ENCODE peak calls at places on chromosomes 4 and X, in four cellular contexts. U, A, S and R are unnamed samples.

GRCh38 chr4:8055206-8055605 is 103.4 kb downstream of the ABLIM2 start:
- DNase-seq in U (no peak), S (no peak), A (no peak), R (no peak)

GRCh38 chr4:6561173-6561516 is 13.8 kb upstream of the MAN2B2 start:
- DNase-seq in U (no peak), S (no peak), A (no peak), R (no peak)

GRCh38 chrX:2385224-2385623 is 115.6 kb downstream of the DHRSX start:
- DNase-seq in U (no peak), S (no peak), A (no peak), R (no peak)

GRCh38 chr4:61753739-61754138 is 553.6 kb downstream of the ADGRL3 start:
- DNase-seq in A (no peak), S (no peak), U (no peak), R (no peak)

GRCh38 chr4:54296548-54297203 is 67.6 kb downstream of the PDGFRA start:
- DNase-seq in S (no peak), A (no peak), U (no peak), R (no peak)

GRCh38 chr4:151991884-151992166 is 231.0 kb upstream of the GATB start:
- DNase-seq in U (no peak), S (no peak), A (no peak), R (no peak)

GRCh38 chrX:40318796-40319195 is 221.0 kb upstream of the BCOR start:
- DNase-seq in U (no peak), S (no peak), A (no peak), R (peak)

GRCh38 chr4:180950377-180950776 is 1292.8 kb upstream of the TENM3 start:
- DNase-seq in A (no peak), S (no peak), U (no peak), R (no peak)

GRCh38 chr4:24235609-24236008 is 345.8 kb upstream of the PPARGC1A start:
- DNase-seq in U (no peak), S (no peak), A (no peak), R (no peak)

GRCh38 chr4:25030283-25031076 is at the start of gene LGI2:
- DNase-seq in S (no peak), A (peak), U (peak), R (no peak)

GRCh38 chrX:155768036-155768769 is 112.9 kb upstream of the VAMP7 start:
- DNase-seq in A (peak), S (no peak), U (no peak), R (no peak)

GRCh38 chr4:172762902-172763301 is 405.7 kb upstream of the GALNT7 start:
- DNase-seq in A (no peak), S (no peak), U (no peak), R (no peak)

GRCh38 chrX:43973249-43973672 is at the start of gene NDP:
- DNase-seq in U (no peak), A (no peak), S (no peak), R (no peak)

GRCh38 chr4:36260714-36261113 is 16.4 kb upstream of the ARAP2 start:
- DNase-seq in U (no peak), S (no peak), A (no peak), R (no peak)

GRCh38 chrX:19272452-19272851 is 71.3 kb upstream of the PDHA1 start:
- DNase-seq in S (peak), A (no peak), U (no peak), R (no peak)

GRCh38 chrX:69493766-69494165 is 10.4 kb upstream of the NALF2 start:
- DNase-seq in S (no peak), A (no peak), U (no peak), R (no peak)

GRCh38 chr4:86482851-86483490 is 111.1 kb upstream of the PTPN13 start:
- DNase-seq in U (no peak), A (no peak), S (no peak), R (no peak)

GRCh38 chrX:44918722-44919121 is 45.7 kb downstream of the KDM6A start:
- DNase-seq in A (no peak), S (no peak), U (no peak), R (no peak)

GRCh38 chr4:138259296-138259695 is 17.1 kb upstream of the SLC7A11 start:
- DNase-seq in A (no peak), S (no peak), U (no peak), R (no peak)

GRCh38 chr4:48653217-48654014 is 126.7 kb downstream of the FRYL start:
- DNase-seq in A (no peak), S (no peak), U (no peak), R (no peak)

GRCh38 chr4:186204103-186204559 is 12.8 kb downstream of the CYP4V2 start:
- DNase-seq in A (no peak), U (no peak), S (no peak), R (no peak)

GRCh38 chr4:106763044-106763443 is 273.1 kb downstream of the DKK2 start:
- DNase-seq in A (no peak), U (no peak), S (no peak), R (no peak)

GRCh38 chrX:145919400-145919799 is 101.8 kb downstream of the SLITRK2 start:
- DNase-seq in S (no peak), A (no peak), U (no peak), R (no peak)

GRCh38 chr4:89055157-89056080 is 1.6 kb downstream of the FAM13A start:
- DNase-seq in U (no peak), A (no peak), S (no peak), R (no peak)

GRCh38 chrX:72130156-72130761 is 1.5 kb downstream of the RTL5 start:
- DNase-seq in A (no peak), U (no peak), S (no peak), R (no peak)

GRCh38 chrX:71996826-71997225 is 86.2 kb downstream of the NHSL2 start:
- DNase-seq in S (no peak), U (no peak), A (no peak), R (no peak)

GRCh38 chrX:19514791-19515614 is at the start of gene MAP3K15:
- DNase-seq in U (peak), S (peak), A (peak), R (no peak)

GRCh38 chr4:103046416-103047290 is 27.1 kb upstream of the SLC9B1 start:
- DNase-seq in A (no peak), U (no peak), S (peak), R (no peak)